ENCODE peak calls at places on chromosomes 11 and 22, in six cellular contexts. Y, F, O, P, C and R are unnamed samples.

GRCh38 chr22:50620861-50621490 is 7.0 kb downstream of the ARSA start:
- DNase-seq in Y (no peak), P (no peak), C (no peak), O (no peak), F (no peak), R (no peak)

GRCh38 chr11:57566035-57566504 is 1.4 kb downstream of the UBE2L6 start:
- DNase-seq in C (no peak), P (peak), Y (no peak), O (peak), F (no peak), R (no peak)

GRCh38 chr11:69524291-69524882 is 42.9 kb downstream of the LINC01488 start:
- DNase-seq in C (no peak), P (peak), F (no peak), O (no peak), Y (no peak), R (no peak)

GRCh38 chr22:44931077-44931540 is 78.7 kb downstream of the PHF21B start:
- DNase-seq in Y (no peak), F (no peak), P (peak), O (peak), C (no peak), R (no peak)

GRCh38 chr11:74683279-74683871 is 47.9 kb downstream of the CHRDL2 start:
- DNase-seq in P (no peak), C (no peak), Y (no peak), O (peak), F (no peak), R (no peak)

GRCh38 chr11:58576792-58577440 is 1.3 kb upstream of the LPXN start:
- DNase-seq in F (no peak), P (peak), C (no peak), O (peak), Y (no peak), R (peak)

GRCh38 chr11:96012086-96012824 is 88.3 kb upstream of the MTMR2 start:
- DNase-seq in F (peak), O (peak), C (no peak), Y (peak), P (peak), R (peak)

GRCh38 chr11:80698646-80699045 is 1257.8 kb upstream of the TENM4 start:
- DNase-seq in O (no peak), F (peak), Y (no peak), C (no peak), P (no peak), R (no peak)

GRCh38 chr11:28476053-28476452 is 367.9 kb downstream of the METTL15 start:
- DNase-seq in F (no peak), C (no peak), O (no peak), P (no peak), Y (no peak), R (no peak)

GRCh38 chr11:12930850-12931249 is 78.3 kb upstream of the RASSF10 start:
- DNase-seq in O (no peak), P (no peak), F (no peak), Y (no peak), C (no peak), R (no peak)

GRCh38 chr11:74020537-74020936 is 11.7 kb upstream of the UCP3 start:
- DNase-seq in O (no peak), C (no peak), Y (no peak), P (no peak), F (no peak), R (no peak)

GRCh38 chr22:37552560-37553163 is 7.6 kb upstream of the CDC42EP1 start:
- DNase-seq in P (peak), O (peak), C (no peak), Y (no peak), F (no peak), R (no peak)

GRCh38 chr11:66981976-66982578 is 7.0 kb downstream of the C11orf86 start:
- DNase-seq in F (peak), Y (peak), P (peak), O (peak), C (no peak), R (peak)